ENCODE peak calls at places on chromosomes 3 and 15, in seven cellular contexts. R is IMR-90, C is mesendoderm, U is H9, W is H1, D is neuronal stem cell, O is trophoblast cell. M is an unnamed sample.

GRCh38 chr15:70633394-70633793 is 130.0 kb downstream of the UACA start:
- DNase-seq in D (no peak), U (peak), O (peak), C (peak), R (no peak), W (no peak), M (no peak)

GRCh38 chr15:86611392-86612040 is 531.8 kb downstream of the AGBL1 start:
- DNase-seq in D (no peak), U (no peak), W (no peak), O (no peak), C (peak), R (no peak), M (peak)

GRCh38 chr3:24271228-24271627 is 223.4 kb downstream of the THRB start:
- DNase-seq in D (no peak), W (no peak), O (no peak), U (no peak), R (no peak), C (no peak), M (no peak)

GRCh38 chr3:63135362-63135761 is 142.7 kb upstream of the SYNPR start:
- DNase-seq in R (no peak), U (no peak), C (peak), W (no peak), D (peak), O (no peak), M (no peak)

GRCh38 chr15:51160484-51160883 is 65.8 kb upstream of the TNFAIP8L3 start:
- DNase-seq in U (no peak), D (no peak), R (no peak), C (no peak), O (no peak), W (no peak), M (no peak)

GRCh38 chr3:51378075-51378474 is 7.0 kb upstream of the MANF start:
- DNase-seq in W (no peak), D (no peak), C (no peak), R (no peak), U (no peak), O (no peak), M (no peak)

GRCh38 chr3:124586126-124587052 is 143.9 kb upstream of the UMPS start:
- DNase-seq in R (no peak), W (no peak), C (peak), O (no peak), U (peak), D (no peak), M (peak)

GRCh38 chr3:69009559-69010410 is 3.7 kb downstream of the EOGT start:
- DNase-seq in C (peak), U (peak), R (peak), O (peak), D (no peak), W (peak), M (peak)

DNA sequence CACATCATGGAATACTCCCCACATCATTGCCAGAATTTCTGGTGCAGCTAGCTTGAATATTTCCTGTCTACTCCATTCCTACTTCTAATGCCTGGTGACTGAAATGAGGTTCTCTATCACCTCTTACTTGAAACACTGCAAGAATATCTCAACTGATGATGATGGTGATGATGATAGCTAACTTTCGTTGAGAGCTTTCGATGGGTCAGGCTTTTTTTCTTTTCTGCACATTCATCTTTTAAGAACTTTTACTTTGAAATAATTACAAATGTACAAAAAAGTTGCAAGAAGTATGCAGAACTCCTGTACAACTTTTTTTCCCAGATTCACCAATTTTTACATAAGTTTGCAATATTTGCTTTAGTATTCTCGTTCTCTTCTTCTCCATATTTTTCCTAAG is 233.5 kb downstream of the MEIS2 start:
- DNase-seq in R (no peak), D (no peak), W (no peak), O (no peak), U (no peak), C (no peak), M (no peak)
- H2AK5ac ChIP-seq in R (no peak), D (no peak), W (no peak), O (no peak), U (no peak), C (no peak), M (no peak)

DNA sequence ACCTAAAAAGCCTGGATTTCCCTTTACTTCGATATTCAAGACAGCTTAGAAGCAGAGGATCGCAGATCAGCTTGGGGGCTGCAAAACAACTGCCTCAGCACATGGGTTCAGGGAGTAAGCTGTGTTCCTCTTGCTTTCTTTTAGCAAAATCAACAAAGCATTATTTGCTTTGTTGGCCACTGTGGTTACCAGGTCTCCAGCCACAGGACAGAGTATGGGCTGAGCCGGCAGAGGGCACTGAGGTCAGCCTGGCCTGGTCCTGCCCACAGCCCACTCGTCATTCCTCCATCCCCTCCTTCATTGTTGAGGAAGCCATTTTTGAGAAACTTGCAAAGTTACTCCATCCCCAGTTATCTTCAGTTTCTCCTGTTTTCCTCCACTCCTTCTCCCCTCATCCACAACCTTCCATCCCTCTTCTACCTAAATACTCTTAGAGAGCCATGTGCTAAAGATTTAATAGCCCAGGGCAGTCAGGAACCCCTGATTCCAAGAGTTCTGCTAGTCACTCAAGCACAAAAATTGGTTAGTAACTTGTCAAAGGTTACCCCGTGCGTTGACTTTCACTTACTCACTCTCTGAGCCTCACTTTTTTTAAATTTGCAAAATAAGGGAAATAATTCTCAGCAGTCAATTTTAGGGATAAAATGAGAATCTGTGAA is 60.0 kb upstream of the HES1 start:
- DNase-seq in W (no peak), O (no peak), U (no peak), R (no peak), D (no peak), C (no peak), M (no peak)
- H2AK5ac ChIP-seq in W (no peak), O (no peak), U (no peak), R (no peak), D (no peak), C (no peak), M (no peak)

GRCh38 chr3:155158361-155159037 is 78.4 kb downstream of the MME start:
- DNase-seq in U (no peak), O (no peak), W (no peak), C (no peak), R (peak), D (no peak), M (no peak)
- H2AK5ac ChIP-seq in U (no peak), O (no peak), W (no peak), C (no peak), R (no peak), D (no peak), M (no peak)

DNA sequence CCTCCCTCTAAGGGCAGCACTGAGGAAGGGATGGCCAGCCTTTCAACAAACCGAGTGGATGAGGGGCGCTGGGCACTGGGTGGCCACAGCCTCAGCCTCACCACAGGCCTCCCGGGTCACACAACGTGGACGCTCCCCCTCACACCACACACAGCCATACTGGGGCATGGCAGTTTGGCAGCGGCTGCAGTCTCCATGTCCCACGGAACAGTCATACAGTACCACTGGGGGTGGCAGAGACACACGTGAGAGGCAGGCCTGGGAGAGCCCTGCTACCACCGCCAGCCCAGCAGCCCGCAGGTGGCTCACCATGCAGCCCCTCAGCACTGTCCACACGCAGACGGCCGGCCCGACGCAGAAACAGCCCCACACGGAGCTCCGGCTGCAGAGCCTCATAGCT is 11.7 kb downstream of the PLXNB1 start:
- DNase-seq in R (no peak), W (no peak), D (no peak), C (no peak), O (no peak), U (no peak), M (no peak)
- H2AK5ac ChIP-seq in R (no peak), W (no peak), D (no peak), C (no peak), O (no peak), U (no peak), M (no peak)

GRCh38 chr15:40584191-40584590 is 9.9 kb upstream of the KNL1 start:
- DNase-seq in R (no peak), O (no peak), W (no peak), D (no peak), U (no peak), C (no peak), M (no peak)
- H2AK5ac ChIP-seq in R (no peak), O (no peak), W (no peak), D (no peak), U (no peak), C (no peak), M (no peak)

GRCh38 chr3:61061092-61061723 is 190.0 kb downstream of the FHIT start:
- DNase-seq in C (no peak), R (no peak), U (no peak), W (no peak), O (no peak), D (no peak), M (no peak)

GRCh38 chr3:61057491-61057890 is 193.8 kb downstream of the FHIT start:
- DNase-seq in U (no peak), O (no peak), W (no peak), C (no peak), R (no peak), D (no peak), M (no peak)

GRCh38 chr3:61065451-61066011 is 185.7 kb downstream of the FHIT start:
- DNase-seq in D (no peak), C (no peak), R (no peak), W (no peak), U (no peak), O (no peak), M (no peak)

GRCh38 chr3:61060421-61060861 is 190.8 kb downstream of the FHIT start:
- DNase-seq in C (no peak), R (no peak), O (no peak), U (no peak), W (no peak), D (no peak), M (no peak)
- H2AK5ac ChIP-seq in C (no peak), R (no peak), O (no peak), U (no peak), W (no peak), D (no peak), M (no peak)

GRCh38 chr3:7750296-7750695 is 751.3 kb upstream of the LMCD1 start:
- DNase-seq in D (no peak), U (no peak), O (no peak), W (no peak), R (no peak), C (no peak), M (no peak)
- H2AK5ac ChIP-seq in D (no peak), U (no peak), O (no peak), W (no peak), R (no peak), C (no peak), M (no peak)